ENCODE peak calls at places on chromosomes 13 and 19, in eight cellular contexts. One of them, this sample, is unnamed.

GRCh38 chr13:95122063-95122462 is 179.2 kb downstream of the ABCC4 start:
- DNase-seq in AG04449: no peak
- DNase-seq in GM06990: no peak
- DNase-seq in WTC11: no peak
- DNase-seq in heart left ventricle: no peak
- DNase-seq in psoas muscle: no peak
- DNase-seq in bronchial epithelial cell: no peak
- DNase-seq in tibial nerve: no peak
- DNase-seq in this sample: no peak

GRCh38 chr19:38183227-38183914 is 40.7 kb downstream of the DPF1 start:
- DNase-seq in heart left ventricle: peak; percentile 57
- DNase-seq in tibial nerve: no peak
- DNase-seq in WTC11: peak; percentile 85
- DNase-seq in bronchial epithelial cell: no peak
- DNase-seq in psoas muscle: peak; percentile 67
- DNase-seq in GM06990: no peak
- DNase-seq in AG04449: no peak
- DNase-seq in this sample: no peak

GRCh38 chr13:31301119-31301518 is 101.3 kb downstream of the B3GLCT start:
- DNase-seq in AG04449: no peak
- DNase-seq in psoas muscle: no peak
- DNase-seq in GM06990: no peak
- DNase-seq in bronchial epithelial cell: no peak
- DNase-seq in WTC11: no peak
- DNase-seq in tibial nerve: no peak
- DNase-seq in heart left ventricle: no peak
- DNase-seq in this sample: no peak

GRCh38 chr19:45863840-45864628 is at the start of gene FOXA3:
- DNase-seq in psoas muscle: peak; percentile 70
- DNase-seq in GM06990: peak; percentile 73
- DNase-seq in WTC11: peak; percentile 77
- DNase-seq in AG04449: no peak
- DNase-seq in heart left ventricle: peak; percentile 38
- DNase-seq in bronchial epithelial cell: no peak
- DNase-seq in tibial nerve: no peak
- DNase-seq in this sample: peak; percentile 93

GRCh38 chr13:66689628-66690027 is 540.5 kb downstream of the PCDH9 start:
- DNase-seq in bronchial epithelial cell: peak; percentile 23
- DNase-seq in heart left ventricle: no peak
- DNase-seq in psoas muscle: no peak
- DNase-seq in tibial nerve: no peak
- DNase-seq in WTC11: no peak
- DNase-seq in GM06990: no peak
- DNase-seq in AG04449: no peak
- DNase-seq in this sample: no peak

GRCh38 chr13:75365724-75366173 is 116.2 kb downstream of the TBC1D4 start:
- DNase-seq in psoas muscle: no peak
- DNase-seq in heart left ventricle: no peak
- DNase-seq in WTC11: no peak
- DNase-seq in tibial nerve: no peak
- DNase-seq in AG04449: no peak
- DNase-seq in bronchial epithelial cell: peak; percentile 84
- DNase-seq in GM06990: peak; percentile 66
- DNase-seq in this sample: peak; percentile 69

GRCh38 chr13:36918246-36919060 is 1.6 kb downstream of the SMAD9 start:
- DNase-seq in AG04449: no peak
- DNase-seq in tibial nerve: no peak
- DNase-seq in GM06990: no peak
- DNase-seq in heart left ventricle: no peak
- DNase-seq in psoas muscle: no peak
- DNase-seq in bronchial epithelial cell: no peak
- DNase-seq in WTC11: no peak
- DNase-seq in this sample: no peak

GRCh38 chr13:20340759-20341161 is 108.6 kb upstream of the GJB6 start:
- DNase-seq in AG04449: no peak
- DNase-seq in bronchial epithelial cell: peak; percentile 74
- DNase-seq in tibial nerve: peak; percentile 58
- DNase-seq in WTC11: no peak
- DNase-seq in psoas muscle: peak; percentile 72
- DNase-seq in GM06990: no peak
- DNase-seq in heart left ventricle: no peak
- DNase-seq in this sample: no peak

GRCh38 chr13:59208405-59209195 is 955.1 kb downstream of the DIAPH3 start:
- DNase-seq in psoas muscle: no peak
- DNase-seq in tibial nerve: no peak
- DNase-seq in WTC11: no peak
- DNase-seq in GM06990: no peak
- DNase-seq in heart left ventricle: no peak
- DNase-seq in bronchial epithelial cell: no peak
- DNase-seq in AG04449: no peak
- DNase-seq in this sample: no peak

GRCh38 chr13:20168396-20168795 is 7.5 kb upstream of the GJA3 start:
- DNase-seq in GM06990: no peak
- DNase-seq in heart left ventricle: no peak
- DNase-seq in bronchial epithelial cell: no peak
- DNase-seq in psoas muscle: no peak
- DNase-seq in AG04449: no peak
- DNase-seq in WTC11: no peak
- DNase-seq in tibial nerve: no peak
- DNase-seq in this sample: no peak

DNA sequence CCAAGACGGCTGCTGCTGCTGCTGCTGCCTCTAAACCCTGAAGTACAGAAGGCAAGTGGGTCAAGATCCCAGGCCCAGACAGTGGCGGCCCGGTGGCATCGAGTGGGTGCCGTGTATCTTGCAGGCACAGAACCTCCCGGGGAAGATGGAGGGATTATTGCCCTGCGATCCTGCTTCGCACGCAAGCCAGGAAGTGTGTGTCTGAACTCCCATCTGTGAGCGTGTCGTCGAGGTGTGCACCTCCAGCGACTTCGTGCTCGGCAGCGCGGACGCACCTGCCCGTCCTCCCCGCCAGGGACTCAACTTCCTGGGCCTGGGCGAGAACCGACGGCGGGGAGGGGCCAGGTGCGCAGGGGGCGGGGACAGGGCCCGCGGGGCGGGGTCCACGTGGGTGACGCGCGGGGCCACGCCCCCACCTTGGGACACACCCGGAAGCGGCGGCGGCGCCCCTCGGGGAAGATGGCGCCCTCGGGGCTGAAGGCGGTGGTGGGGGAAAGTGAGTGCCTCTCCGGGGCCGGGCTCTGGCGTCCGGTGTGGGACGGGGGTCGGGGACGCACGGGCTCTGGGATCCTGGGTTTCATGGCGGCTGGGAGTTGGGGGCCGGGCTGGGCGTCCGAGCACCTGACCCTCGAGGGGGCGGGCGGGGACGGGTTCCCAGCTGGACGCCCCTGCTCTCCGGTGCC is at the start of gene STXBP2:
- DNase-seq in AG04449: no peak
- DNase-seq in psoas muscle: peak; percentile 73
- DNase-seq in GM06990: peak; percentile 89
- DNase-seq in tibial nerve: no peak
- DNase-seq in bronchial epithelial cell: peak; percentile 47
- DNase-seq in heart left ventricle: peak; percentile 61
- DNase-seq in WTC11: peak; percentile 90
- DNase-seq in this sample: peak; percentile 99
- TF ChIP-seq CTCF in AG04449: no peak
- TF ChIP-seq CTCF in psoas muscle: no peak
- TF ChIP-seq CTCF in GM06990: no peak
- TF ChIP-seq CTCF in tibial nerve: no peak
- TF ChIP-seq CTCF in bronchial epithelial cell: no peak
- TF ChIP-seq CTCF in heart left ventricle: no peak
- TF ChIP-seq CTCF in WTC11: no peak
- TF ChIP-seq CTCF in this sample: no peak

GRCh38 chr13:43077906-43078305 is 54.5 kb downstream of the DNAJC15 start:
- DNase-seq in WTC11: no peak
- DNase-seq in bronchial epithelial cell: no peak
- DNase-seq in AG04449: no peak
- DNase-seq in psoas muscle: no peak
- DNase-seq in heart left ventricle: no peak
- DNase-seq in GM06990: no peak
- DNase-seq in tibial nerve: no peak
- DNase-seq in this sample: no peak

GRCh38 chr13:43080199-43080598 is 56.8 kb downstream of the DNAJC15 start:
- DNase-seq in bronchial epithelial cell: no peak
- DNase-seq in heart left ventricle: no peak
- DNase-seq in tibial nerve: no peak
- DNase-seq in WTC11: no peak
- DNase-seq in GM06990: no peak
- DNase-seq in AG04449: no peak
- DNase-seq in psoas muscle: no peak
- DNase-seq in this sample: no peak

GRCh38 chr13:43077446-43077845 is 54.1 kb downstream of the DNAJC15 start:
- DNase-seq in tibial nerve: no peak
- DNase-seq in heart left ventricle: no peak
- DNase-seq in WTC11: no peak
- DNase-seq in psoas muscle: no peak
- DNase-seq in GM06990: no peak
- DNase-seq in bronchial epithelial cell: no peak
- DNase-seq in AG04449: no peak
- DNase-seq in this sample: no peak

GRCh38 chr13:43078399-43078798 is 55.0 kb downstream of the DNAJC15 start:
- DNase-seq in AG04449: no peak
- DNase-seq in psoas muscle: no peak
- DNase-seq in heart left ventricle: no peak
- DNase-seq in tibial nerve: no peak
- DNase-seq in bronchial epithelial cell: no peak
- DNase-seq in WTC11: no peak
- DNase-seq in GM06990: no peak
- DNase-seq in this sample: no peak

DNA sequence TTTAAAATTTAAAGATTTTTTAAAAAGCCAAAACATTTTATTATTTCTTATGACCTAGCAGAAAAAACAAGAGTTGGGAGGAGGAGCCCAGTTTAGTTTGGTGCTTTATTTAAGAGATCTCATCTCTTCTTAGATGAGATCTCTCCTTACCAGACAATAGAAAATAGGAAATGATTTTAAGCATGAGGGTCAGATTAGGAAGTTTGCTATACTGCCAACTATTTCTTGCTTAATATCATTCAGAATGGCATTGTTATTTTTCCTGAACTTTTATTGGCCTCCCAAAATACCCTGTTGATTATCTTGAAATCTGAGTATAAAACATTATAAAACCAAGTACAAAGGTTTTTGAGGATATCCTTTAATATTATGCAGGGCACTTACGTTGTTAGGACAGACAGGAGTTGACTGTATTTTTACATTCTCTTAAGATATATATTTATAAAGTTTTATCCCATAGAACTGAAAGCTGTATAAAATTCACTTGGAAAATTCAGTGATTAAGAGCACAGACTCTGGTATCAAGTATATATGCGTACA is 56.1 kb downstream of the DNAJC15 start:
- DNase-seq in heart left ventricle: no peak
- DNase-seq in tibial nerve: no peak
- DNase-seq in AG04449: no peak
- DNase-seq in bronchial epithelial cell: no peak
- DNase-seq in psoas muscle: no peak
- DNase-seq in GM06990: no peak
- DNase-seq in WTC11: no peak
- DNase-seq in this sample: no peak
- TF ChIP-seq CTCF in heart left ventricle: no peak
- TF ChIP-seq CTCF in tibial nerve: no peak
- TF ChIP-seq CTCF in AG04449: no peak
- TF ChIP-seq CTCF in bronchial epithelial cell: no peak
- TF ChIP-seq CTCF in psoas muscle: no peak
- TF ChIP-seq CTCF in GM06990: no peak
- TF ChIP-seq CTCF in WTC11: no peak
- TF ChIP-seq CTCF in this sample: no peak

GRCh38 chr13:29081036-29081435 is 260.9 kb downstream of the MTUS2 start:
- DNase-seq in heart left ventricle: no peak
- DNase-seq in tibial nerve: no peak
- DNase-seq in bronchial epithelial cell: no peak
- DNase-seq in psoas muscle: no peak
- DNase-seq in GM06990: peak; percentile 6
- DNase-seq in AG04449: no peak
- DNase-seq in WTC11: no peak
- DNase-seq in this sample: peak; percentile 35
- TF ChIP-seq CTCF in heart left ventricle: peak; percentile 17
- TF ChIP-seq CTCF in tibial nerve: no peak
- TF ChIP-seq CTCF in bronchial epithelial cell: no peak
- TF ChIP-seq CTCF in psoas muscle: no peak
- TF ChIP-seq CTCF in GM06990: peak; percentile 68
- TF ChIP-seq CTCF in AG04449: no peak
- TF ChIP-seq CTCF in WTC11: no peak
- TF ChIP-seq CTCF in this sample: peak; percentile 64

GRCh38 chr19:35149463-35149862 is 5.1 kb upstream of the FXYD5 start:
- DNase-seq in tibial nerve: no peak
- DNase-seq in GM06990: no peak
- DNase-seq in heart left ventricle: no peak
- DNase-seq in bronchial epithelial cell: no peak
- DNase-seq in AG04449: no peak
- DNase-seq in WTC11: no peak
- DNase-seq in psoas muscle: no peak
- DNase-seq in this sample: no peak

GRCh38 chr19:35154535-35155406 is at the start of gene FXYD5:
- DNase-seq in GM06990: peak; percentile 62
- DNase-seq in tibial nerve: no peak
- DNase-seq in heart left ventricle: peak; percentile 83
- DNase-seq in AG04449: peak; percentile 29
- DNase-seq in WTC11: peak; percentile 64
- DNase-seq in bronchial epithelial cell: peak; percentile 69
- DNase-seq in psoas muscle: peak; percentile 74
- DNase-seq in this sample: peak; percentile 78

GRCh38 chr19:35150445-35150844 is 4.1 kb upstream of the FXYD5 start:
- DNase-seq in heart left ventricle: no peak
- DNase-seq in tibial nerve: no peak
- DNase-seq in bronchial epithelial cell: no peak
- DNase-seq in GM06990: no peak
- DNase-seq in WTC11: no peak
- DNase-seq in AG04449: no peak
- DNase-seq in psoas muscle: no peak
- DNase-seq in this sample: no peak

GRCh38 chr19:35153701-35154534 is 617 bp upstream of the FXYD5 start:
- DNase-seq in WTC11: peak; percentile 79
- DNase-seq in AG04449: no peak
- DNase-seq in psoas muscle: peak; percentile 65
- DNase-seq in GM06990: peak; percentile 62
- DNase-seq in bronchial epithelial cell: no peak
- DNase-seq in tibial nerve: no peak
- DNase-seq in heart left ventricle: peak; percentile 40
- DNase-seq in this sample: peak; percentile 79

DNA sequence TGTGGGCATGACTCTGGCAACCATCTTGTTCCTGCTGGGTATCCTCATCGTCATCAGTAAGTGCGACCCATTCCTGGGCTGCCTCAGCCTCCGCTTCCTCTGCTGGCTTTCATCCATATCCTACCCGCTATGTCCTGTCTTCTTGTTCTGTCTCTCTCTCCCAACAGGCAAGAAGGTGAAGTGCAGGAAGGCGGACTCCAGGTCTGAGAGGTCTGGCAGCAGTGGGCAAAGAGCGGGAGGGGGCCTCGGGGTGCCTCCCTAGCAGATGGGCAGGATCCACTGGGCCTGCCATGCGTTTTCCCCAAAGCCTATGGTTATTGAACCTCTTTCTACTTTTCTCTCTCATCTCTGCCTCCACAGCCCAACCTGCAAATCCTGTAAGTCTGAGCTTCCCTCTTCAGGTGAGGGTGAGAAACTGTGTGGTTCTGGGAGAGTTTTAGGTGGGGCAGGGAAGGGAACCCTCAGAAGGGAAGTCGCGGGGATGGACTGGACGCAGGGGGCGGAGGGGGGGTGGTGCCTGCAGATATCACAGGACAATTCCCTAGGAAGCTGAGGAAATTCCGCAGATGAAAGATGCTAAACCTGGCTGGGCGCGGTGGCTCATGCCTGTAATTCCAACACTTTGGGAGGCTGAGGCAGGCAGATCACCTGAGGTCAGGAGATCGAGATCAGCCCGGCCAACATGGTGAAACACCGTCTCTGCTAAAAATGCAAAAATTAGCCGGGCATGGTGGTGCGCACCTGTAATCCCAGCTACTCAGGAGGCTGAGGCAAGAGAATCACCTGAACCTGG is 3.1 kb upstream of the FXYD5 start:
- DNase-seq in heart left ventricle: no peak
- DNase-seq in bronchial epithelial cell: no peak
- DNase-seq in AG04449: no peak
- DNase-seq in tibial nerve: no peak
- DNase-seq in psoas muscle: no peak
- DNase-seq in WTC11: no peak
- DNase-seq in GM06990: no peak
- DNase-seq in this sample: no peak
- TF ChIP-seq CTCF in heart left ventricle: no peak
- TF ChIP-seq CTCF in bronchial epithelial cell: no peak
- TF ChIP-seq CTCF in AG04449: no peak
- TF ChIP-seq CTCF in tibial nerve: no peak
- TF ChIP-seq CTCF in psoas muscle: no peak
- TF ChIP-seq CTCF in WTC11: no peak
- TF ChIP-seq CTCF in GM06990: no peak
- TF ChIP-seq CTCF in this sample: no peak